ENCODE peak calls at places on chromosomes 12 and 14, in seven cellular contexts. F, N, V, E, J, Q and R are unnamed samples.
A peak's percentile ranks its signal among the peaks of the same experiment; 100 is the strongest.

GRCh38 chr12:103626498-103626897 is 39.4 kb downstream of the STAB2 start:
- DNase-seq in F (no peak), V (peak; percentile 71), Q (peak; percentile 32), N (peak; percentile 43), J (no peak), E (peak; percentile 66), R (peak; percentile 73)

GRCh38 chr14:104865631-104866441 is 768 bp downstream of the CEP170B start:
- DNase-seq in V (peak; percentile 79), N (peak; percentile 65), Q (peak; percentile 63), J (no peak), E (peak; percentile 81), F (peak; percentile 75), R (peak; percentile 89)

GRCh38 chr14:95431199-95432145 is 85.0 kb downstream of the SYNE3 start:
- DNase-seq in N (no peak), V (no peak), E (no peak), J (no peak), Q (peak; percentile 60), F (peak; percentile 16), R (no peak)

GRCh38 chr14:26282578-26282977 is 315.3 kb downstream of the NOVA1 start:
- DNase-seq in Q (no peak), J (no peak), N (no peak), E (peak; percentile 0), F (peak; percentile 11), V (no peak), R (no peak)

GRCh38 chr14:64965356-64966000 is 6.7 kb downstream of the RAB15 start:
- DNase-seq in E (no peak), J (no peak), N (no peak), Q (no peak), V (no peak), F (no peak), R (no peak)

GRCh38 chr12:21073822-21074460 is 57.1 kb upstream of the SLCO1B1 start:
- DNase-seq in F (peak; percentile 90), N (no peak), E (peak; percentile 67), J (no peak), V (no peak), Q (peak; percentile 30), R (no peak)

GRCh38 chr14:63899953-63900352 is 47.1 kb downstream of the SYNE2 start:
- DNase-seq in Q (no peak), J (no peak), N (no peak), F (no peak), E (no peak), V (no peak), R (no peak)

GRCh38 chr14:105473677-105474477 is 744 bp upstream of the CRIP2 start:
- DNase-seq in N (peak; percentile 97), Q (peak; percentile 98), F (peak; percentile 88), V (peak; percentile 85), J (peak; percentile 41), E (peak; percentile 78), R (peak; percentile 98)

GRCh38 chr14:78904094-78904493 is 733.9 kb downstream of the NRXN3 start:
- DNase-seq in F (no peak), Q (no peak), N (no peak), E (no peak), J (no peak), V (no peak), R (no peak)

GRCh38 chr14:93031505-93032300 is 84.0 kb downstream of the ITPK1 start:
- DNase-seq in Q (no peak), V (no peak), N (no peak), J (no peak), F (no peak), E (no peak), R (no peak)

GRCh38 chr12:103924761-103925641 is 5.2 kb upstream of the HSP90B1 start:
- DNase-seq in F (peak; percentile 87), J (no peak), Q (peak; percentile 89), E (peak; percentile 85), V (no peak), N (no peak), R (no peak)

GRCh38 chr14:56207626-56208297 is 89.6 kb downstream of the PELI2 start:
- DNase-seq in J (no peak), V (peak; percentile 64), Q (no peak), E (no peak), N (no peak), F (peak; percentile 45), R (no peak)

GRCh38 chr12:1439687-1440086 is 154.7 kb downstream of the FBXL14 start:
- DNase-seq in J (no peak), V (no peak), F (no peak), N (no peak), Q (no peak), E (no peak), R (no peak)

GRCh38 chr12:60257063-60257462 is 661.2 kb downstream of the SLC16A7 start:
- DNase-seq in J (no peak), E (peak; percentile 43), N (no peak), F (peak; percentile 87), V (no peak), Q (peak; percentile 27), R (no peak)

GRCh38 chr12:19005257-19005801 is 124.2 kb upstream of the PLEKHA5 start:
- DNase-seq in F (no peak), Q (no peak), E (no peak), J (no peak), V (no peak), N (no peak), R (no peak)

GRCh38 chr12:106747973-106748436 is 26.5 kb upstream of the RIC8B start:
- DNase-seq in N (no peak), E (no peak), F (no peak), V (no peak), Q (no peak), J (no peak), R (no peak)

GRCh38 chr14:25622752-25623151 is 572.8 kb upstream of the STXBP6 start:
- DNase-seq in J (no peak), Q (peak; percentile 39), N (no peak), F (no peak), E (no peak), V (no peak), R (no peak)

DNA sequence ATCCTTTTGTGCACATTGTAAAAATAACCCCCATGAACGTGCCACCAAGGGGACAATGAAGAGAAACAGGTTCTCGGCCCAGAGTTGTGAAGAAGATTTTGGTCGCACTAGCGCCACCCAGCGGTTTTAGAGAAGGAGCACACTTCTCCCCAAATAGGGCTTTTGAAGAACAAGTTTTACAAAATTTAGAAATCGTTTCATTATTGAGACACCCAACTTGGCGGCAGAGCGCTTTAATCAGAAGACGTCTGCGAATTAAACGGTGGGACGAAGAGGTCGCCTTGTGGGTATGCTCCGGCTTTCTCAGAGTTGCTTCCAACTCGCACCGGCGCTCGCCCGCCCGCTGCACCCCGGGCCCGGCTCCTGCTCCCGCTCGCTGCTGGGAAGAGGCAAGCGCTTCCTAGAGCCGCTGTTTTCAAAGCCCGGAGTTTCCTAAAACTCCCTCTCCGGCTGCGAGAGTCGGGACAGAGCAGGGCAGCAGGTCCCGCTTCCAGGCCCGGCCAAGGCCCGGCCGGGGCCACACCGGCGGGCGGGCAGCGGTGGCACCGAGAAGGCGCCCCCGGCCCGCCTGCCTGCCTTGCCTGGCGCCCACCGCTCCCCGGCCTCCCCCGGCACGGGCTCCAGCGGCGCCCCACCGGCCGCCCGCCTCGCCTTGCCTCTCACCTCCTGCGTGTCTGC is 672 bp downstream of the FOXA1 start:
- DNase-seq in Q (peak; percentile 91), V (peak; percentile 85), E (peak; percentile 74), J (no peak), N (no peak), F (peak; percentile 64), R (no peak)
- TF ChIP-seq CTCF in Q (peak; percentile 91), V (no peak), E (peak; percentile 85), J (peak; percentile 86), N (peak; percentile 55), F (peak; percentile 94), R (peak; percentile 62)

GRCh38 chr14:98608071-98609060 is 663.6 kb downstream of the BCL11B start:
- DNase-seq in Q (no peak), N (no peak), E (no peak), V (no peak), F (no peak), J (no peak), R (no peak)
- H3K27me3 ChIP-seq in Q (no peaks in the 10 kb centered on the region), N (peaks cover 28% of the 10 kb centered on the region), E (no peaks in the 10 kb centered on the region), V (no peaks in the 10 kb centered on the region), F (no peaks in the 10 kb centered on the region), J (no peaks in the 10 kb centered on the region), R (no peaks in the 10 kb centered on the region)

GRCh38 chr14:68970096-68970612 is 8.9 kb downstream of the ACTN1 start:
- DNase-seq in Q (no peak), E (no peak), J (no peak), N (no peak), F (no peak), V (no peak), R (no peak)
- H3K4me1 ChIP-seq in Q (peaks cover 18% of the 10 kb centered on the region), E (peaks cover 99% of the 10 kb centered on the region), J (peaks cover 76% of the 10 kb centered on the region), N (peaks cover 88% of the 10 kb centered on the region), F (peaks cover 58% of the 10 kb centered on the region), V (peaks cover 60% of the 10 kb centered on the region), R (peaks cover 4% of the 10 kb centered on the region)

DNA sequence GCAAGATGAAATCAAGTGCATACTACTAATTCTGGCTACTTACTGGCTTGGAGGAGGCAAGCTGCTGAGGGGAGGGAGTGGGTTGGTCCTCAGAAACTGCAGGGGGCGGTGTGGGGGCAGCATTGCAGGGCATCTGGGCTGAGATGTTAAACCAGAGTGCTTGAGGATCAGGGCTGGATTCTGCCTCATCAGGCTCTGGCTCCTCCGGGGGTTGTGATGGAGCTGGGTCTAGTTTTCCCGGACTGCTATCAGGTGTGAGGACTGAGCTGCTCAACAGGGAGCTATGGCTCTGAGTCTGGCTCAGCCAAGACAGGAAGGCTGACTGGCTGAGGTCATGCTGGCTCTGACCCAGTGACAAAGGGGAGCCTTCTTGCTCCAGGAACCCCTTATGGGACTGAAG is 28.6 kb downstream of the BAZ2A start:
- DNase-seq in E (no peak), N (no peak), V (no peak), Q (peak; percentile 24), F (no peak), J (no peak), R (no peak)
- TF ChIP-seq CTCF in E (peak; percentile 19), N (no peak), V (no peak), Q (no peak), F (no peak), J (no peak), R (no peak)

DNA sequence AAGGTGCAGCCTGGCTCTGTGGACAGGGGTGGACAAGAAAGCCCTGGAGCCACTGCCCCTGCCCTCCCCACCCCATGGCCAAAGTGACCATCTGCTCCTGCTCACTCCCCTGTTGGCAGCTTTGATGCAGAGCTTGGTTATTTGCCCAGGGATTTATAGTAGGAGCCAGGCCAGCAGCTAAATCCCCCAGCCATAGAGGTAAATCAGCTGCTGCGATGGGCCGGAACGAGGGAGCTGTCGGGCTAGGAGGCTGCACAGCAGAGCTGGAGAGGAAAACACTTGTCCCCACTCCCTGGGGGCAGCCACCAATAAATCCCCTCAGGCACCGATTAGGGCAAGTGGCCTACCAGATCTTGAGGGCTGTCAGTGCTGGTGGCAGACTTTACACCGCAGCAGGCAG is 26.0 kb downstream of the SMUG1 start:
- DNase-seq in F (no peak), N (no peak), J (no peak), Q (no peak), E (no peak), V (no peak), R (no peak)
- H3K27me3 ChIP-seq in F (no peaks in the 10 kb centered on the region), N (peaks cover 77% of the 10 kb centered on the region), J (no peaks in the 10 kb centered on the region), Q (no peaks in the 10 kb centered on the region), E (no peaks in the 10 kb centered on the region), V (no peaks in the 10 kb centered on the region), R (no peaks in the 10 kb centered on the region)